ENCODE peak calls at places on chromosomes 13 and 19, in eight cellular contexts. B is thyroid gland; T is AG04450; S is Panc1; G is CD8-positive, alpha-beta memory T cell; M is substantia nigra; V is iPS DF 6.9; Y is thoracic aorta. L is an unnamed sample.

GRCh38 chr13:107563099-107563925 is 652.0 kb downstream of the LIG4 start:
- DNase-seq in B (no peak), T (no peak), S (no peak), G (no peak), M (no peak), V (no peak), Y (no peak), L (no peak)

GRCh38 chr19:45800009-45800553 is 7.4 kb upstream of the DMWD start:
- DNase-seq in B (peak; percentile 69), T (peak; percentile 20), S (no peak), G (no peak), M (no peak), V (no peak), Y (no peak), L (no peak)

GRCh38 chr19:23943411-23943810 is 28.7 kb downstream of the ZNF726 start:
- DNase-seq in B (no peak), T (no peak), S (no peak), G (no peak), M (no peak), V (no peak), Y (no peak), L (no peak)

GRCh38 chr19:18304194-18304495 is 18.7 kb downstream of the LSM4 start:
- DNase-seq in B (no peak), T (no peak), S (no peak), G (no peak), M (no peak), V (no peak), Y (no peak), L (no peak)

GRCh38 chr13:24618219-24618955 is 61.8 kb upstream of the ATP12A start:
- DNase-seq in B (no peak), T (no peak), S (no peak), G (peak; percentile 88), M (no peak), V (no peak), Y (no peak), L (peak; percentile 38)

GRCh38 chr19:19259741-19260140 is 13.4 kb downstream of the TM6SF2 start:
- DNase-seq in B (no peak), T (no peak), S (no peak), G (no peak), M (no peak), V (no peak), Y (no peak), L (no peak)

GRCh38 chr19:17888260-17888659 is 16.5 kb downstream of the SLC5A5 start:
- DNase-seq in B (no peak), T (no peak), S (no peak), G (no peak), M (no peak), V (no peak), Y (no peak), L (no peak)

GRCh38 chr13:60090579-60090978 is 73.1 kb downstream of the DIAPH3 start:
- DNase-seq in B (no peak), T (no peak), S (no peak), G (no peak), M (no peak), V (no peak), Y (no peak), L (no peak)

GRCh38 chr13:20997301-20998061 is 63.9 kb downstream of the LATS2 start:
- DNase-seq in B (no peak), T (peak; percentile 88), S (no peak), G (no peak), M (no peak), V (no peak), Y (no peak), L (peak; percentile 63)

GRCh38 chr19:4373601-4374441 is 26.5 kb downstream of the SH3GL1 start:
- DNase-seq in B (peak; percentile 51), T (no peak), S (no peak), G (no peak), M (peak; percentile 60), V (no peak), Y (no peak), L (peak; percentile 50)

GRCh38 chr19:1438933-1439358 is 750 bp downstream of the RPS15 start:
- DNase-seq in B (no peak), T (no peak), S (no peak), G (no peak), M (no peak), V (no peak), Y (no peak), L (no peak)

GRCh38 chr13:72346716-72347115 is 380.7 kb downstream of the MZT1 start:
- DNase-seq in B (no peak), T (no peak), S (no peak), G (no peak), M (no peak), V (no peak), Y (no peak), L (no peak)

DNA sequence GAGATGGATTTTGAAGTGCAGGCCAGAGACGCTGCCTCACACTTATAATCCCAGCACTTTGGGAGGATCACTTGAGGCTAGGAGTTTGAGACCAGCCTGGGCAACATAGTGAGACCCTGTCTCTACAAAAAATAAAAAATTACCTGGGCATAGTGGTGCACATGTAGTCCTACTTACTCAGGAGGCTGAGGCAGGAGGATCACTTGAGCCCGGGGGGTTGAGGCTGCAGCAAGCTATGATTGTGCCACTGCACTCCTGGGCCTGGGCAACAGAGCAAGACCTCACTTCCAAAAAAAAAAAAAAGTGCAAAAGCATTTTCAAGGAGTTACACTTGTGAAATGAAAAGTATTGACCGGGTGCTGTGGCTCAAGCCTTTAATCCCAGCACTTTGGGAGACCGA is 27.6 kb upstream of the FBXO17 start:
- DNase-seq in B (no peak), T (no peak), S (no peak), G (no peak), M (no peak), V (no peak), Y (no peak), L (no peak)
- H3K27ac ChIP-seq in B (no peak overlapping the region), T (no peak overlapping the region), S (no peak overlapping the region), G (no peak overlapping the region), M (no peak overlapping the region), V (no peak overlapping the region), Y (no peak overlapping the region), L (no peak overlapping the region)

GRCh38 chr19:55598034-55598433 is 1.3 kb downstream of the FIZ1 start:
- DNase-seq in B (no peak), T (no peak), S (no peak), G (no peak), M (no peak), V (no peak), Y (no peak), L (no peak)
- H3K27ac ChIP-seq in B (no peak overlapping the region), T (no peak overlapping the region), S (peak overlapping the region; percentile 69), G (no peak overlapping the region), M (no peak overlapping the region), V (no peak overlapping the region), Y (peak overlapping the region; percentile 94), L (no peak overlapping the region)

DNA sequence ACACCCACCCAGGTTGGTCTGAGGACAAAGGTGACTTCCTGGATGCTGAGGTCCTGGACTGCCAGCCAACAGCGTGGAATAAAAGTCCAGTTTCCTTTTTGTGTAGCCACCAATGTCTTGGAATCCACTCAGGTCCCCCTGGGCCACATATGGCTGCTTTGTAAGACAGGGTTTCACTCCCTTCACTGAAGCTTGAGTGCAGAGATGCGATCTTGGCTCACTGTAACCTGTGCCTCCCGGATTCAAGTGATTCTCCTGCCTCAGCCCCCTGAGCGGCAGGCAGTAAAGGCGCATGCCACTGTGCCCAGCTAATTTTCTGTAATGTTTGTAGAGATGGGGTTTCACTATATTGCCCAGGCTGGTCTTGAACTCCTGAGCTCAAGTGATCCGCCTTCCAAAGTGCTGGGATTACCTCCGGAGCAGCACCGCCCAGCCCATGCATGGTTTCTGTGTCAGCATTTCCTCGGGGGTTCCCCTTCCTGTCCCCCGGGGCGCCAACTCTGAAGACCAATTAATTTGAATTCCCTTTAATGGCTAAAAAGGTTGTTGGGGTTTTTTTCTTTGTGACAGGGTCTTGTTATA is 17.5 kb downstream of the KANK2 start:
- DNase-seq in B (no peak), T (no peak), S (no peak), G (no peak), M (no peak), V (no peak), Y (no peak), L (peak; percentile 72)
- H3K27ac ChIP-seq in B (peak overlapping the region; percentile 14), T (no peak overlapping the region), S (no peak overlapping the region), G (no peak overlapping the region), M (no peak overlapping the region), V (no peak overlapping the region), Y (peak overlapping the region; percentile 85), L (peak overlapping the region; percentile 99)

GRCh38 chr13:98175823-98176222 is 1.2 kb downstream of the RNF113B start:
- DNase-seq in B (no peak), T (no peak), S (no peak), G (no peak), M (no peak), V (no peak), Y (no peak), L (no peak)
- H3K27ac ChIP-seq in B (peak overlapping the region; percentile 88), T (no peak overlapping the region), S (peak overlapping the region; percentile 85), G (no peak overlapping the region), M (no peak overlapping the region), V (no peak overlapping the region), Y (no peak overlapping the region), L (peak overlapping the region; percentile 77)

L was measured in SJSA1.